ENCODE peak calls at places on chromosome 12, in six cellular contexts. C, M, Z, T, F and Q are unnamed samples.

GRCh38 chr12:70733385-70733784 is 96.2 kb upstream of the PTPRB start:
- DNase-seq in Z (no peak), M (peak; percentile 88), F (peak; percentile 63), C (peak; percentile 71), T (peak; percentile 89), Q (no peak)

GRCh38 chr12:78035913-78036658 is 205.4 kb downstream of the NAV3 start:
- DNase-seq in C (no peak), T (peak; percentile 77), M (no peak), Z (no peak), F (no peak), Q (peak; percentile 48)

GRCh38 chr12:28708918-28709371 is 440.1 kb upstream of the FAR2 start:
- DNase-seq in M (peak; percentile 96), C (no peak), T (no peak), F (peak; percentile 59), Z (no peak), Q (no peak)

GRCh38 chr12:54404061-54405004 is 14.7 kb downstream of the ITGA5 start:
- DNase-seq in C (peak; percentile 47), Z (peak; percentile 55), M (peak; percentile 80), F (peak; percentile 20), T (peak; percentile 71), Q (no peak)

GRCh38 chr12:115870021-115870420 is 407.5 kb downstream of the MED13L start:
- DNase-seq in T (no peak), M (no peak), C (no peak), F (no peak), Z (no peak), Q (no peak)

GRCh38 chr12:57149309-57149900 is 2.0 kb upstream of the LRP1-AS start:
- DNase-seq in F (no peak), C (no peak), M (peak; percentile 82), Z (no peak), T (no peak), Q (no peak)

GRCh38 chr12:117063162-117063911 is 35.9 kb downstream of the TESC start:
- DNase-seq in C (no peak), F (no peak), Z (peak; percentile 56), M (no peak), T (no peak), Q (peak; percentile 84)

GRCh38 chr12:53456654-53457366 is 4.9 kb downstream of the PCBP2 start:
- DNase-seq in M (no peak), C (no peak), F (no peak), T (no peak), Z (no peak), Q (no peak)

GRCh38 chr12:11758838-11759509 is 109.5 kb downstream of the ETV6 start:
- DNase-seq in Z (no peak), F (no peak), M (peak; percentile 67), C (no peak), T (no peak), Q (no peak)

GRCh38 chr12:86613306-86613705 is 357.1 kb upstream of the MGAT4C start:
- DNase-seq in C (peak; percentile 72), Z (no peak), F (no peak), T (peak; percentile 59), M (peak; percentile 56), Q (no peak)

GRCh38 chr12:124461851-124462623 is 105.4 kb downstream of the NCOR2 start:
- DNase-seq in T (no peak), F (no peak), C (no peak), M (no peak), Z (no peak), Q (no peak)

GRCh38 chr12:57133013-57133569 is 4.8 kb downstream of the LRP1 start:
- DNase-seq in F (no peak), C (no peak), M (peak; percentile 63), Z (no peak), T (no peak), Q (no peak)

GRCh38 chr12:115880238-115880637 is 397.3 kb downstream of the MED13L start:
- DNase-seq in Z (no peak), T (no peak), C (no peak), M (no peak), F (no peak), Q (no peak)

GRCh38 chr12:104219908-104220404 is 4.4 kb downstream of the TXNRD1 start:
- DNase-seq in T (peak; percentile 93), F (peak; percentile 78), Z (peak; percentile 27), M (peak; percentile 73), C (peak; percentile 99), Q (peak; percentile 39)

GRCh38 chr12:97960741-97961608 is 498.4 kb downstream of the RMST start:
- DNase-seq in C (peak; percentile 38), M (peak; percentile 1), T (peak; percentile 61), Z (no peak), F (no peak), Q (no peak)

GRCh38 chr12:94616217-94616729 is 34.1 kb downstream of the TMCC3 start:
- DNase-seq in T (no peak), Z (no peak), F (no peak), M (no peak), C (peak; percentile 75), Q (no peak)